ENCODE peak calls at places on chromosomes 16 and 17, in four cellular contexts. O is activated gamma-delta T cell treated with anti-CD3 and anti-CD28 coated beads, Interleukin-2, amount 50 U/mL, for 16 hours; R is ELR; I is iPS-NIHi11. N is an unnamed sample.

GRCh38 chr17:67018429-67019125 is 25.8 kb upstream of the CACNG1 start:
- DNase-seq in O (no peak), R (no peak), I (no peak), N (no peak)

GRCh38 chr16:25126820-25127232 is 15.3 kb downstream of the LCMT1 start:
- DNase-seq in O (no peak), R (peak), I (peak), N (no peak)

GRCh38 chr16:12900599-12901203 is 697 bp upstream of the SHISA9 start:
- DNase-seq in O (no peak), R (peak), I (no peak), N (no peak)

GRCh38 chr17:42782402-42783061 is 2.1 kb downstream of the WNK4 start:
- DNase-seq in O (no peak), R (no peak), I (no peak), N (no peak)

GRCh38 chr17:7809086-7809790 is 24.8 kb upstream of the KDM6B start:
- DNase-seq in O (no peak), R (no peak), I (no peak), N (no peak)

GRCh38 chr16:1713933-1714332 is 7.9 kb downstream of the MAPK8IP3 start:
- DNase-seq in O (no peak), R (no peak), I (peak), N (peak)

GRCh38 chr17:75587718-75588545 is at the start of gene MYO15B:
- DNase-seq in O (peak), R (no peak), I (peak), N (peak)

GRCh38 chr17:6753006-6753445 is 2.8 kb upstream of the XAF1 start:
- DNase-seq in O (peak), R (peak), I (peak), N (peak)

GRCh38 chr17:83199500-83200201 is 120.2 kb downstream of the METRNL start:
- DNase-seq in O (peak), R (peak), I (no peak), N (no peak)

GRCh38 chr16:82011199-82011641 is at the start of gene SDR42E1:
- DNase-seq in O (peak), R (no peak), I (no peak), N (peak)

GRCh38 chr17:42039794-42040763 is 10.3 kb downstream of the C17orf113 start:
- DNase-seq in O (no peak), R (no peak), I (no peak), N (no peak)

GRCh38 chr16:17277981-17278381 is 192.8 kb downstream of the XYLT1 start:
- DNase-seq in O (no peak), R (peak), I (peak), N (peak)

GRCh38 chr17:65594585-65594940 is 33.1 kb upstream of the AXIN2 start:
- DNase-seq in O (no peak), R (peak), I (no peak), N (no peak)

GRCh38 chr17:41518031-41518430 is 659 bp downstream of the KRT15 start:
- DNase-seq in O (no peak), R (no peak), I (no peak), N (no peak)

GRCh38 chr17:17819111-17819510 is 17.7 kb downstream of the SREBF1 start:
- DNase-seq in O (no peak), R (no peak), I (no peak), N (no peak)

N was measured in GM13977.